ENCODE peak calls at places on chromosomes 3 and 15, in four cellular contexts. J, L, Q and U are unnamed samples.
A peak's percentile ranks its signal among the peaks of the same experiment; 100 is the strongest.

GRCh38 chr3:81451611-81452010 is 309.8 kb downstream of the GBE1 start:
- DNase-seq in L (no peak), J (peak; percentile 16), Q (no peak), U (no peak)

GRCh38 chr3:9347887-9348286 is 15.0 kb upstream of the THUMPD3 start:
- DNase-seq in J (no peak), L (no peak), Q (no peak), U (no peak)

GRCh38 chr3:34832865-34833508 is 806.3 kb upstream of the ARPP21 start:
- DNase-seq in Q (no peak), J (no peak), L (no peak), U (no peak)

GRCh38 chr15:59352189-59352588 is 20.5 kb downstream of the MYO1E start:
- DNase-seq in Q (no peak), J (no peak), L (no peak), U (no peak)

GRCh38 chr3:31105438-31106077 is 211.1 kb upstream of the GADL1 start:
- DNase-seq in L (no peak), Q (no peak), J (no peak), U (no peak)

GRCh38 chr3:185208836-185209235 is 45.0 kb downstream of the EHHADH start:
- DNase-seq in L (no peak), Q (no peak), J (no peak), U (no peak)

GRCh38 chr3:102225407-102226132 is 209.2 kb upstream of the ZPLD1 start:
- DNase-seq in L (no peak), J (peak; percentile 73), Q (no peak), U (no peak)

GRCh38 chr3:59451041-59451763 is 401.4 kb upstream of the CFAP20DC start:
- DNase-seq in J (no peak), Q (no peak), L (no peak), U (peak; percentile 24)

GRCh38 chr15:55750706-55751105 is 7.8 kb upstream of the PRTG start:
- DNase-seq in Q (no peak), L (no peak), J (no peak), U (no peak)

GRCh38 chr3:143036557-143036956 is 35.2 kb downstream of the U2SURP start:
- DNase-seq in L (no peak), Q (no peak), J (no peak), U (no peak)

GRCh38 chr15:97678677-97679076 is 281.8 kb upstream of the ARRDC4 start:
- DNase-seq in J (no peak), Q (no peak), L (no peak), U (no peak)

GRCh38 chr3:76765526-76765925 is 274.4 kb upstream of the ROBO2 start:
- DNase-seq in L (no peak), J (no peak), Q (no peak), U (no peak)

GRCh38 chr15:71595846-71596553 is 214.4 kb upstream of the NR2E3 start:
- DNase-seq in Q (no peak), L (no peak), J (no peak), U (no peak)

GRCh38 chr3:161508852-161509477 is 12.4 kb downstream of the OTOL1 start:
- DNase-seq in L (peak; percentile 13), J (peak; percentile 27), Q (no peak), U (no peak)

GRCh38 chr15:41019174-41019573 is 65.9 kb downstream of the CHAC1 start:
- DNase-seq in Q (no peak), L (no peak), J (no peak), U (no peak)

GRCh38 chr3:32077260-32078084 is 28.9 kb upstream of the GPD1L start:
- DNase-seq in L (peak; percentile 1), J (peak; percentile 14), Q (no peak), U (no peak)

GRCh38 chr3:85162905-85163304 is 204.1 kb downstream of the CADM2 start:
- DNase-seq in L (no peak), J (no peak), Q (no peak), U (no peak)

GRCh38 chr15:89179966-89180875 is 41.2 kb downstream of the RLBP1 start:
- DNase-seq in J (no peak), L (no peak), Q (no peak), U (no peak)

GRCh38 chr3:176937546-176937945 is 259.7 kb downstream of the TBL1XR1 start:
- DNase-seq in J (no peak), L (no peak), Q (no peak), U (no peak)

GRCh38 chr15:100852630-100853029 is 27.0 kb upstream of the ALDH1A3 start:
- DNase-seq in Q (no peak), L (no peak), J (no peak), U (no peak)

GRCh38 chr3:183487046-183487445 is 58.6 kb upstream of the MCF2L2 start:
- DNase-seq in L (no peak), Q (no peak), J (no peak), U (no peak)

GRCh38 chr3:8589880-8590556 is 54.6 kb downstream of the SSUH2 start:
- DNase-seq in Q (no peak), J (no peak), L (no peak), U (no peak)

GRCh38 chr3:49867871-49868321 is 1.8 kb downstream of the CAMKV start:
- DNase-seq in J (peak; percentile 92), L (peak; percentile 44), Q (no peak), U (no peak)

GRCh38 chr3:49868951-49869454 is 703 bp downstream of the CAMKV start:
- DNase-seq in L (peak; percentile 46), J (peak; percentile 80), Q (no peak), U (no peak)

GRCh38 chr3:49871536-49872157 is 1.9 kb upstream of the CAMKV start:
- DNase-seq in J (no peak), Q (no peak), L (no peak), U (no peak)

GRCh38 chr3:49867400-49867799 is 2.3 kb downstream of the CAMKV start:
- DNase-seq in L (no peak), J (peak; percentile 52), Q (no peak), U (no peak)

DNA sequence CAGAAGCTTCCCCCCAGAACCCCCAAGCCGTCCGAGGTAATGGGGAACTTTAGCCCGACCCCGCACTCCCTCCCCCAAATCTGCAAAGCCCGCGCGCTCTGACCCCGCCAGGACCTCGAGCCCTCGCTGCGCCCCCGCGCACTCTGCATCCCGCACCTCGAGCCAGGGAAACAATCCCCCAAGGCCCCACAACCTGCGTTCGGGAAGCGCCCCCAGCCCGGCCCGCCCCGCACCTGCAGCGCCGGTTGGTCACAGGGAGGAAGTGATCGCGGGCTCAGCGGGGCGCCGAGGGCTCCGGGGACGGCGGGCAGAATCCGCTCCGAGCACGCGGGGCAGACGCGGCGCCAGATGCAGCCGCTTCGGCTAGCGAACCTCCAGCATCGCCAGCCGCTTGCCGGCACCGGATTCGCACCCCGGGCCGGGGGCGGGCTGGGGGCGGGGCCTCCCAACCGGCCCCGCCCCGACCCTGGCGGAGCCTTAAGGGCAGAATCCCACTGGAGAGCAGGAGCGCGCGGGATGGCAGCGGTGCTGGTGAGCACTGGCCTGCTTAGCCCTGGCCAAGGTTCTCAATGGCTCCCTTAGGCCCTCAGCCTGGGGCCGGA is at the start of gene CAMKV:
- DNase-seq in J (peak; percentile 80), L (peak; percentile 74), Q (no peak), U (no peak)
- H3K27ac ChIP-seq in J (no peak within 1 kb of the TSS), L (no peak within 1 kb of the TSS), Q (no peak within 1 kb of the TSS), U (no peak within 1 kb of the TSS)

GRCh38 chr15:68797589-68798377 is 22.9 kb downstream of the ANP32A start:
- DNase-seq in L (peak; percentile 39), J (no peak), Q (no peak), U (no peak)
- H3K4me1 ChIP-seq in L (peaks cover 14% of the 10 kb centered on the region), J (peaks cover 55% of the 10 kb centered on the region), Q (peaks cover 83% of the 10 kb centered on the region), U (peaks cover 30% of the 10 kb centered on the region)

DNA sequence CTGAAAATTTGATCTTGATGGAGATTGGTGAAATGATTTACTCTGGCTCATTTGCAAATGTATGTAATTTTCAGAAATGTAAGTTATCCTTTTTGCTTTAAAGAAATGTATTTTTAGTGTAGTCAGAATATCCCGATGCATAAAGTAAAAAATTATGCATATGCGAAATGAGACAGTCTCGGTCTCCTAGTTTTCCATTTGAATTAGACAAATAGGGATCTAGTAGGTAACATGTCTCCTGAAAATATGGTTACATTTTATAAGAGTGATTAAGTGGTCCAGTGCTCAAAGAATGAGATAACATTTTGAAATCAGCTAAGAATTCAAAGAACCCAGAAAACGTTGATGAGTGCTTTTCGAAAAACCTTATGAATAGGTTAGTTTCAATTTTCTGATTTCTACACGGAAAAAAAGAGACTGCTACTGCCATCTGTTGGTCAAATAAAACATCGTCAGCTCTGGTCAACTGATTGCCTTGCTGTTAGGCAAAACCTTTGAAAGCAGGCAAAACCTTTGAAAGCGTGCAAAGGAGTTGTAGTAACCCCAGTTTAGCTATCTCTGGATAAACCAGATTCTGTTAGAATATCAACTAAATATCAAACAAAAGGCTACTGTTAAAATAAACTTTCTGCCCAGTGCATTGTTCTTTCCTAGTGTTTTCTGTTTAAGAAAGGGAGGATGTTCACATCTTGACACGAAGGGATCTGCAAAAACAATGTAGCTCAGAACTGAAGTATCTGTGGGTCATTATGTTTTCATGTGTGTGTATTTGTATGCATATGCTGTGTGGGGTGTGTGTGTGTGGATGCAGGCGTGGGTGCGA is 59.3 kb upstream of the CHMP2B start:
- DNase-seq in L (peak; percentile 18), J (peak; percentile 71), Q (no peak), U (no peak)
- H3K4me3 ChIP-seq in L (no peak overlapping the region), J (no peak overlapping the region), Q (peak overlapping the region; percentile 45), U (no peak overlapping the region)

GRCh38 chr3:138222888-138223287 is 35.8 kb downstream of the ARMC8 start:
- DNase-seq in J (no peak), Q (no peak), L (no peak), U (no peak)
- H3K27ac ChIP-seq in J (no peak overlapping the region), Q (no peak overlapping the region), L (no peak overlapping the region), U (no peak overlapping the region)

DNA sequence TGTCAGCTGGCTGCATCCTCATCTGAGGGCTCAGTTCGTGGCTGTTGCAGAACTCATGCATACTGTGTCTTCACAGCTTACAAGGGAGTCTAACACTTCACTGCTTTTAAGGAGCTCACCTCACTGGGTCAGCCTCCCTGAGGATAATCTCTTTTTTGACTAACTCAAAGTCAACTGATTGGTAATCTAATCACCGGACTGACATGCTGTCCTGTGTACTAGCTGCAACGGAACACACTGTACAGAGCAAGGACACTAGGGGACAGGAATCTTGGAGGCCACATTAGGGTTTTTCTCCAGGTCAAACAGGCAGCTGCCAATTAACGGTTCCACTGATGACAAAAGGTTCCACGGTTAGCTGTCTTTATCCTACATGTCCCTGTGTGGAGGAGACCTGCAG is 1006.7 kb upstream of the SEMA6D start:
- DNase-seq in Q (no peak), J (no peak), L (no peak), U (no peak)
- H3K4me1 ChIP-seq in Q (no peaks in the 10 kb centered on the region), J (no peaks in the 10 kb centered on the region), L (no peaks in the 10 kb centered on the region), U (no peaks in the 10 kb centered on the region)